ENCODE peak calls at places on chromosomes 3 and 15, in eight cellular contexts. Z is left kidney; Y is midbrain; O is HTR-8/SVneo; Q is HFFc6; M is GM04503; D is epithelial cell of esophagus; R is stimulated activated CD4-positive, alpha-beta T cell treated with anti-CD3 and anti-CD28 coated beads, Interleukin-2, amount 100 ng/mL, for 4 hours. F is an unnamed sample.

GRCh38 chr3:150762662-150763121 is 277 bp downstream of the SIAH2 start:
- DNase-seq in Z (no peak), Y (no peak), O (no peak), Q (no peak), M (no peak), D (no peak), R (no peak), F (peak; percentile 80)

GRCh38 chr3:153666911-153667310 is 454.3 kb upstream of the ARHGEF26 start:
- DNase-seq in Z (no peak), Y (no peak), O (no peak), Q (no peak), M (no peak), D (no peak), R (no peak), F (no peak)

GRCh38 chr3:144053121-144053520 is 81.5 kb downstream of the DIPK2A start:
- DNase-seq in Z (no peak), Y (no peak), O (peak; percentile 51), Q (peak; percentile 91), M (peak; percentile 31), D (peak; percentile 87), R (no peak), F (no peak)

GRCh38 chr15:96144734-96145133 is 185.8 kb upstream of the NR2F2 start:
- DNase-seq in Z (no peak), Y (no peak), O (no peak), Q (no peak), M (no peak), D (no peak), R (no peak), F (no peak)

GRCh38 chr3:115659861-115660260 is 36.6 kb downstream of the GAP43 start:
- DNase-seq in Z (peak; percentile 31), Y (no peak), O (no peak), Q (no peak), M (no peak), D (no peak), R (no peak), F (no peak)

GRCh38 chr15:50051344-50051743 is 67.7 kb downstream of the ATP8B4 start:
- DNase-seq in Z (no peak), Y (no peak), O (no peak), Q (no peak), M (no peak), D (no peak), R (no peak), F (no peak)

GRCh38 chr15:68401496-68402431 is 30.2 kb downstream of the ITGA11 start:
- DNase-seq in Z (no peak), Y (no peak), O (no peak), Q (no peak), M (no peak), D (no peak), R (no peak), F (no peak)

GRCh38 chr3:169668081-169668956 is 4.8 kb upstream of the MECOM start:
- DNase-seq in Z (peak; percentile 79), Y (no peak), O (no peak), Q (no peak), M (no peak), D (peak; percentile 58), R (no peak), F (peak; percentile 57)

GRCh38 chr15:65841121-65841930 is 28.0 kb upstream of the RAB11A start:
- DNase-seq in Z (peak; percentile 75), Y (no peak), O (no peak), Q (peak; percentile 46), M (peak; percentile 20), D (peak; percentile 24), R (no peak), F (no peak)

GRCh38 chr3:152460936-152461335 is 192.2 kb downstream of the MBNL1 start:
- DNase-seq in Z (no peak), Y (peak; percentile 34), O (no peak), Q (no peak), M (no peak), D (no peak), R (no peak), F (no peak)

GRCh38 chr15:76337739-76338554 is 1.4 kb downstream of the ISL2 start:
- DNase-seq in Z (peak; percentile 64), Y (no peak), O (no peak), Q (no peak), M (no peak), D (no peak), R (no peak), F (no peak)

GRCh38 chr3:128433630-128434185 is 33.0 kb downstream of the DNAJB8 start:
- DNase-seq in Z (no peak), Y (no peak), O (peak; percentile 44), Q (no peak), M (no peak), D (no peak), R (no peak), F (no peak)

GRCh38 chr3:130969621-130970020 is 57.0 kb downstream of the ASTE1 start:
- DNase-seq in Z (no peak), Y (no peak), O (no peak), Q (no peak), M (no peak), D (no peak), R (no peak), F (no peak)

GRCh38 chr3:61181874-61182273 is 69.4 kb downstream of the FHIT start:
- DNase-seq in Z (peak; percentile 68), Y (no peak), O (no peak), Q (no peak), M (no peak), D (peak; percentile 87), R (no peak), F (no peak)

GRCh38 chr3:59558906-59559720 is 509.3 kb upstream of the CFAP20DC start:
- DNase-seq in Z (no peak), Y (no peak), O (no peak), Q (no peak), M (no peak), D (no peak), R (no peak), F (no peak)

GRCh38 chr3:43144811-43145490 is 39.1 kb upstream of the POMGNT2 start:
- DNase-seq in Z (no peak), Y (no peak), O (no peak), Q (peak; percentile 25), M (peak; percentile 38), D (peak; percentile 7), R (no peak), F (no peak)

GRCh38 chr15:79094611-79095021 is 4.0 kb upstream of the RASGRF1 start:
- DNase-seq in Z (no peak), Y (no peak), O (no peak), Q (no peak), M (no peak), D (no peak), R (no peak), F (no peak)

GRCh38 chr3:142846779-142847577 is 41.9 kb downstream of the PCOLCE2 start:
- DNase-seq in Z (no peak), Y (peak; percentile 11), O (no peak), Q (no peak), M (no peak), D (no peak), R (no peak), F (no peak)

GRCh38 chr3:156298938-156299337 is 178.6 kb downstream of the KCNAB1 start:
- DNase-seq in Z (no peak), Y (peak; percentile 33), O (no peak), Q (no peak), M (no peak), D (no peak), R (no peak), F (no peak)

GRCh38 chr3:61381745-61382392 is 130.6 kb upstream of the FHIT start:
- DNase-seq in Z (peak; percentile 48), Y (peak; percentile 54), O (peak; percentile 18), Q (peak; percentile 22), M (no peak), D (peak; percentile 53), R (no peak), F (no peak)

GRCh38 chr3:188218571-188218970 is 64.6 kb downstream of the LPP start:
- DNase-seq in Z (no peak), Y (no peak), O (no peak), Q (no peak), M (no peak), D (no peak), R (no peak), F (no peak)

GRCh38 chr15:67579164-67579563 is 36.7 kb downstream of the MAP2K5 start:
- DNase-seq in Z (no peak), Y (no peak), O (no peak), Q (no peak), M (no peak), D (no peak), R (no peak), F (no peak)

GRCh38 chr15:52406601-52407000 is 111.0 kb upstream of the MYO5C start:
- DNase-seq in Z (no peak), Y (no peak), O (no peak), Q (no peak), M (no peak), D (no peak), R (no peak), F (no peak)

GRCh38 chr3:138440596-138440995 is 6.2 kb downstream of the ESYT3 start:
- DNase-seq in Z (no peak), Y (no peak), O (no peak), Q (peak; percentile 67), M (peak; percentile 39), D (peak; percentile 66), R (no peak), F (no peak)

GRCh38 chr3:194281766-194282165 is 69.4 kb downstream of the CPN2 start:
- DNase-seq in Z (no peak), Y (no peak), O (no peak), Q (no peak), M (no peak), D (no peak), R (no peak), F (no peak)

GRCh38 chr3:195543642-195544536 is 764 bp upstream of the PPP1R2 start:
- DNase-seq in Z (peak; percentile 70), Y (no peak), O (no peak), Q (no peak), M (no peak), D (no peak), R (no peak), F (no peak)

GRCh38 chr3:176376531-176376930 is 820.8 kb downstream of the TBL1XR1 start:
- DNase-seq in Z (no peak), Y (no peak), O (no peak), Q (no peak), M (no peak), D (no peak), R (no peak), F (no peak)

GRCh38 chr15:40379853-40380252 is 2.7 kb upstream of the KNSTRN start:
- DNase-seq in Z (no peak), Y (no peak), O (peak; percentile 68), Q (peak; percentile 95), M (peak; percentile 95), D (peak; percentile 94), R (no peak), F (peak; percentile 86)

GRCh38 chr15:51688863-51689262 is 7.6 kb downstream of the SCG3 start:
- DNase-seq in Z (no peak), Y (no peak), O (no peak), Q (no peak), M (no peak), D (no peak), R (no peak), F (no peak)

GRCh38 chr3:136949708-136950107 is 8.1 kb upstream of the IL20RB start:
- DNase-seq in Z (no peak), Y (no peak), O (no peak), Q (no peak), M (no peak), D (no peak), R (no peak), F (no peak)

GRCh38 chr3:112376996-112377395 is 44.0 kb downstream of the CD200 start:
- DNase-seq in Z (peak; percentile 42), Y (no peak), O (no peak), Q (peak; percentile 20), M (no peak), D (peak; percentile 61), R (no peak), F (no peak)

F was measured in aorta.